ENCODE peak calls at places on chromosomes 6 and 20, in four cellular contexts. N is endothelial cell of umbilical vein, C is GM12878, A is K562. T is an unnamed sample.

GRCh38 chr6:42696526-42697267 is 25.7 kb downstream of the PRPH2 start:
- DNase-seq in C (no peak), A (no peak), N (no peak), T (peak)

GRCh38 chr6:2061880-2062279 is 183.5 kb downstream of the GMDS start:
- DNase-seq in A (no peak), N (peak), C (no peak), T (no peak)

GRCh38 chr20:44720617-44720993 is 5.4 kb downstream of the CCN5 start:
- DNase-seq in A (no peak), N (no peak), C (no peak), T (peak)

GRCh38 chr20:35907017-35907685 is 47.2 kb downstream of the SCAND1 start:
- DNase-seq in C (no peak), A (peak), N (peak), T (no peak)

GRCh38 chr20:62501801-62502495 is 26.2 kb upstream of the GATA5 start:
- DNase-seq in A (peak), C (peak), N (peak), T (peak)

GRCh38 chr20:51373713-51374481 is 168.6 kb downstream of the NFATC2 start:
- DNase-seq in A (peak), C (no peak), N (peak), T (no peak)

GRCh38 chr6:117472667-117473066 is 9.8 kb upstream of the DCBLD1 start:
- DNase-seq in C (no peak), N (no peak), A (no peak), T (no peak)

GRCh38 chr6:4281341-4282293 is 146.2 kb upstream of the ECI2 start:
- DNase-seq in A (no peak), N (peak), C (peak), T (peak)

GRCh38 chr20:41234546-41234945 is 83.0 kb downstream of the ZHX3 start:
- DNase-seq in A (no peak), C (no peak), N (no peak), T (no peak)

GRCh38 chr6:107646176-107646575 is 156.3 kb downstream of the SOBP start:
- DNase-seq in N (peak), C (no peak), A (peak), T (no peak)

GRCh38 chr6:8027965-8028651 is 36.1 kb downstream of the BLOC1S5 start:
- DNase-seq in N (peak), C (no peak), A (no peak), T (peak)

GRCh38 chr6:164453835-164454234 is 855.6 kb downstream of the C6orf118 start:
- DNase-seq in C (no peak), N (no peak), A (no peak), T (no peak)

GRCh38 chr6:125986956-125987617 is 747 bp downstream of the TRMT11 start:
- DNase-seq in A (peak), N (no peak), C (peak), T (peak)

GRCh38 chr20:38112943-38113294 is 52.2 kb downstream of the TGM2 start:
- DNase-seq in A (no peak), N (no peak), C (no peak), T (no peak)

GRCh38 chr6:76867182-76867581 is 596.1 kb downstream of the HTR1B start:
- DNase-seq in N (no peak), A (no peak), C (no peak), T (no peak)

GRCh38 chr20:38139919-38140753 is 24.9 kb downstream of the TGM2 start:
- DNase-seq in A (no peak), N (peak), C (no peak), T (no peak)

GRCh38 chr20:17431621-17432364 is 99.4 kb downstream of the BFSP1 start:
- DNase-seq in N (peak), C (no peak), A (peak), T (peak)

GRCh38 chr20:10619427-10619826 is 54.4 kb downstream of the JAG1 start:
- DNase-seq in A (no peak), N (peak), C (no peak), T (peak)

GRCh38 chr6:132140150-132140549 is 189.0 kb upstream of the CCN2 start:
- DNase-seq in N (no peak), A (no peak), C (no peak), T (no peak)

GRCh38 chr6:15901141-15902115 is 227.5 kb upstream of the MYLIP start:
- DNase-seq in C (peak), N (no peak), A (peak), T (no peak)

GRCh38 chr6:106360410-106360988 is at the start of gene CRYBG1:
- DNase-seq in C (no peak), N (peak), A (peak), T (no peak)

GRCh38 chr20:7926767-7927166 is 13.5 kb downstream of the HAO1 start:
- DNase-seq in A (peak), C (no peak), N (peak), T (peak)

GRCh38 chr6:158284340-158285210 is 27.7 kb upstream of the TULP4 start:
- DNase-seq in A (no peak), N (no peak), C (no peak), T (peak)
- TF ChIP-seq FOS in A (no peak), N (no peak), C (no peak), T (no peak)

DNA sequence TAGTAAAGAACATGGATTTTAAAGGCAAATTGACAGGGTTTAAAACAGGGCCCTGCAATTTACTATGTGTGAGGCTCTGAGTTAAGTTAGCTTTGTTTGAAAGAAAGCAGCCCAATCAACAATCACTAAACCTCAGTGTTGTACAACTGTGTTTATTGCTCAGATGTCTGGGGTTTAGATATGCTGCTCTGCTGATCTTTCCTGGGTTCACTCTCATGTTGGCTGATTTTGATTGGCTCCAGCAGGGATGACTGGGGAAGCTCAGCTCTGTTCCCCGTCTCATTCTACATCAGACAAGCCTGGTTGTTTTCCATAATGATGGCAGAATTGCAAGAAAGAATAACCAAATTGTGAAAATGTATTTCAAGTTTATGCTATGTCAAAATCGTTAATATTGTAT is 10.9 kb downstream of the C6orf58 start:
- DNase-seq in A (no peak), C (no peak), N (no peak), T (no peak)
- TF ChIP-seq FOS in A (no peak), C (no peak), N (no peak), T (no peak)

DNA sequence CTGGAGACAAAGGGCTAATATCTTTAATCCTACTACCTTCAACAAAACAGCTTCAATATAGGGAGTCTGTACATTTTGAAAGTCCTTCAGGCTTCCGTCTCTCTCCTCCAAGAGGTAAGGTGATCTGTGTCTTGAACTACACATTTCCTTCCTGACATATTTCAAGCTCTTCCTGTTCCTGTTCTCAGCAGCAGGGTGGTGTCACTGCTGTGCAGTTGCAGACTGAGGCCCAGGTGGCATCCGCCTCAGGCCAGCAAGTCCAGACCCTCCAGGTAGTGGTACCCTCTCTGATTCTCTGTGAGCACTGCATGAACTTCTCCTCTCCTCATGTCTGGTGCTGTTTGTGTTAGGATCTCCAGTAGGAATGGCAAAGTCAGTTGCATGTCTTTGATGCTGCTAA is 7.8 kb downstream of the NFYA start:
- DNase-seq in N (no peak), C (no peak), A (no peak), T (no peak)
- TF ChIP-seq FOS in N (no peak), C (no peak), A (no peak), T (no peak)

GRCh38 chr6:136921936-136922679 is at the start of gene SLC35D3:
- DNase-seq in A (no peak), C (no peak), N (peak), T (no peak)
- TF ChIP-seq FOS in A (no peak), C (no peak), N (no peak), T (no peak)

GRCh38 chr6:6005467-6006427 is 978 bp downstream of the NRN1 start:
- DNase-seq in C (no peak), A (no peak), N (peak), T (no peak)
- TF ChIP-seq FOS in C (no peak), A (no peak), N (no peak), T (no peak)

GRCh38 chr20:11845311-11845710 is 72.4 kb upstream of the BTBD3 start:
- DNase-seq in N (no peak), A (no peak), C (no peak), T (peak)
- TF ChIP-seq FOS in N (no peak), A (no peak), C (no peak), T (no peak)

GRCh38 chr6:88008411-88008810 is 39.2 kb upstream of the SPACA1 start:
- DNase-seq in A (no peak), N (no peak), C (no peak), T (no peak)
- TF ChIP-seq FOS in A (no peak), N (no peak), C (no peak), T (no peak)

GRCh38 chr6:3114377-3114776 is 4.1 kb upstream of the BPHL start:
- DNase-seq in C (no peak), N (no peak), A (no peak), T (no peak)

GRCh38 chr6:3108746-3109414 is 9.6 kb upstream of the BPHL start:
- DNase-seq in N (no peak), A (no peak), C (no peak), T (no peak)

DNA sequence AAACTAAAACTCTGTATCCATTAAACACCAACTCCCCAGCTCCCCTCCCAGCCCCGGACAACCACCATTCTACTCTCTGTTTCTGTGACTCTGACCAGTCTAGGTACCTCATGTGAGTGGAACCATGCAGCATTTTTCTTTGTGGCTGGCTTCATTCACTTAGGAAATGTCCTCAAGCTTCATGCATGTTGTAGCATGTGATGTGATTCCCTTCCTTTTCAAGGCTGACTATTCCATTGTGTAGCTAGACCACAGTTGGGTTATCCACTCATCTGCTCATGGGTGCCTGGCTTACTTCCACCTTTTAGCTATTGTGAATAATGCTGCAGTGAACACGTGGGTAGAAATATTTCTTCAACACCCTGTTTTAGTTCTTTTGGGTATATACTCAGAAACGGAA is 8.8 kb upstream of the BPHL start:
- DNase-seq in C (no peak), N (no peak), A (no peak), T (no peak)
- TF ChIP-seq FOS in C (no peak), N (no peak), A (no peak), T (no peak)

GRCh38 chr6:113876654-113877053 is 19.5 kb downstream of the MARCKS start:
- DNase-seq in C (no peak), A (peak), N (no peak), T (peak)
- TF ChIP-seq FOS in C (no peak), A (no peak), N (no peak), T (no peak)

GRCh38 chr6:109595998-109596397 is 95.0 kb downstream of the AK9 start:
- DNase-seq in A (peak), N (peak), C (no peak), T (peak)
- TF ChIP-seq FOS in A (no peak), N (no peak), C (no peak), T (no peak)